ENCODE peak calls at places on chromosome 16, in five cellular contexts. One of them, this sample, is unnamed.

GRCh38 chr16:1322407-1322806 is 11.0 kb upstream of the BAIAP3 start:
- DNase-seq in H1: no peak
- DNase-seq in HepG2: no peak
- DNase-seq in GM23338: no peak
- DNase-seq in K562: no peak
- DNase-seq in this sample: no peak

GRCh38 chr16:89117239-89117974 is 23.8 kb downstream of the ACSF3 start:
- DNase-seq in K562: no peak
- DNase-seq in GM23338: no peak
- DNase-seq in H1: no peak
- DNase-seq in HepG2: no peak
- DNase-seq in this sample: no peak

GRCh38 chr16:80585764-80586163 is 45.0 kb downstream of the DYNLRB2 start:
- DNase-seq in GM23338: no peak
- DNase-seq in HepG2: no peak
- DNase-seq in H1: no peak
- DNase-seq in K562: no peak
- DNase-seq in this sample: no peak

GRCh38 chr16:8634991-8635736 is 13.7 kb downstream of the METTL22 start:
- DNase-seq in HepG2: peak; percentile 66
- DNase-seq in H1: peak; percentile 43
- DNase-seq in K562: peak; percentile 59
- DNase-seq in GM23338: peak; percentile 87
- DNase-seq in this sample: peak; percentile 78

GRCh38 chr16:70267516-70267915 is 15.8 kb upstream of the EXOSC6 start:
- DNase-seq in GM23338: peak; percentile 85
- DNase-seq in HepG2: peak; percentile 72
- DNase-seq in H1: no peak
- DNase-seq in K562: peak; percentile 43
- DNase-seq in this sample: no peak

GRCh38 chr16:22284637-22285515 is 12.3 kb upstream of the POLR3E start:
- DNase-seq in H1: no peak
- DNase-seq in K562: no peak
- DNase-seq in GM23338: no peak
- DNase-seq in HepG2: no peak
- DNase-seq in this sample: no peak

GRCh38 chr16:24634919-24635318 is 94.5 kb upstream of the TNRC6A start:
- DNase-seq in GM23338: no peak
- DNase-seq in K562: no peak
- DNase-seq in HepG2: no peak
- DNase-seq in H1: no peak
- DNase-seq in this sample: no peak

GRCh38 chr16:53673189-53673588 is 30.5 kb downstream of the RPGRIP1L start:
- DNase-seq in HepG2: no peak
- DNase-seq in H1: no peak
- DNase-seq in GM23338: no peak
- DNase-seq in K562: no peak
- DNase-seq in this sample: no peak

GRCh38 chr16:77835111-77835510 is 46.7 kb downstream of the VAT1L start:
- DNase-seq in GM23338: no peak
- DNase-seq in K562: no peak
- DNase-seq in H1: no peak
- DNase-seq in HepG2: no peak
- DNase-seq in this sample: no peak

GRCh38 chr16:59880626-59881025 is 1146.5 kb upstream of the GOT2 start:
- DNase-seq in HepG2: no peak
- DNase-seq in GM23338: no peak
- DNase-seq in K562: no peak
- DNase-seq in H1: no peak
- DNase-seq in this sample: no peak

GRCh38 chr16:21619765-21620462 is 20.5 kb downstream of the METTL9 start:
- DNase-seq in H1: no peak
- DNase-seq in GM23338: no peak
- DNase-seq in HepG2: no peak
- DNase-seq in K562: no peak
- DNase-seq in this sample: no peak

GRCh38 chr16:22694887-22695382 is 119.0 kb upstream of the HS3ST2 start:
- DNase-seq in HepG2: no peak
- DNase-seq in H1: no peak
- DNase-seq in K562: no peak
- DNase-seq in GM23338: no peak
- DNase-seq in this sample: no peak

GRCh38 chr16:81029930-81030604 is 5.6 kb upstream of the ATMIN start:
- DNase-seq in K562: no peak
- DNase-seq in H1: no peak
- DNase-seq in HepG2: no peak
- DNase-seq in GM23338: no peak
- DNase-seq in this sample: no peak

GRCh38 chr16:81542609-81543570 is 98.3 kb downstream of the CMIP start:
- DNase-seq in HepG2: peak; percentile 92
- DNase-seq in H1: no peak
- DNase-seq in GM23338: no peak
- DNase-seq in K562: no peak
- DNase-seq in this sample: no peak

GRCh38 chr16:5056347-5056746 is 9.4 kb downstream of the C16orf89 start:
- DNase-seq in H1: no peak
- DNase-seq in GM23338: peak; percentile 90
- DNase-seq in HepG2: peak; percentile 65
- DNase-seq in K562: peak; percentile 63
- DNase-seq in this sample: peak; percentile 53

GRCh38 chr16:8763083-8763482 is 34.4 kb downstream of the TMEM186 start:
- DNase-seq in GM23338: no peak
- DNase-seq in H1: no peak
- DNase-seq in K562: no peak
- DNase-seq in HepG2: no peak
- DNase-seq in this sample: no peak

GRCh38 chr16:86067516-86067915 is 168.6 kb downstream of the IRF8 start:
- DNase-seq in H1: no peak
- DNase-seq in K562: no peak
- DNase-seq in GM23338: no peak
- DNase-seq in HepG2: no peak
- DNase-seq in this sample: no peak

GRCh38 chr16:74874123-74874522 is 99.5 kb upstream of the FA2H start:
- DNase-seq in HepG2: no peak
- DNase-seq in K562: no peak
- DNase-seq in GM23338: no peak
- DNase-seq in H1: no peak
- DNase-seq in this sample: no peak

GRCh38 chr16:53207810-53208752 is 153.3 kb downstream of the CHD9 start:
- DNase-seq in HepG2: peak; percentile 72
- DNase-seq in K562: peak; percentile 63
- DNase-seq in GM23338: peak; percentile 80
- DNase-seq in H1: peak; percentile 31
- DNase-seq in this sample: no peak

GRCh38 chr16:5480796-5481195 is 383.2 kb upstream of the EEF2KMT start:
- DNase-seq in H1: no peak
- DNase-seq in HepG2: no peak
- DNase-seq in GM23338: no peak
- DNase-seq in K562: no peak
- DNase-seq in this sample: no peak

GRCh38 chr16:66359811-66360608 is 6.5 kb upstream of the CDH5 start:
- DNase-seq in HepG2: no peak
- DNase-seq in GM23338: no peak
- DNase-seq in K562: no peak
- DNase-seq in H1: no peak
- DNase-seq in this sample: no peak

GRCh38 chr16:15691046-15691445 is 41.0 kb downstream of the NDE1 start:
- DNase-seq in K562: no peak
- DNase-seq in HepG2: no peak
- DNase-seq in GM23338: no peak
- DNase-seq in H1: no peak
- DNase-seq in this sample: peak; percentile 37

GRCh38 chr16:138049-138417 is 440 bp downstream of the NPRL3 start:
- DNase-seq in K562: peak; percentile 76
- DNase-seq in H1: no peak
- DNase-seq in HepG2: no peak
- DNase-seq in GM23338: peak; percentile 58
- DNase-seq in this sample: peak; percentile 87

GRCh38 chr16:7321661-7322060 is 11.0 kb upstream of the RBFOX1 start:
- DNase-seq in K562: no peak
- DNase-seq in GM23338: no peak
- DNase-seq in H1: no peak
- DNase-seq in HepG2: no peak
- DNase-seq in this sample: no peak

GRCh38 chr16:85935391-85935956 is 36.5 kb downstream of the IRF8 start:
- DNase-seq in HepG2: no peak
- DNase-seq in K562: no peak
- DNase-seq in H1: no peak
- DNase-seq in GM23338: no peak
- DNase-seq in this sample: no peak

GRCh38 chr16:87457724-87458423 is 35.0 kb downstream of the ZCCHC14 start:
- DNase-seq in HepG2: no peak
- DNase-seq in H1: peak; percentile 39
- DNase-seq in GM23338: no peak
- DNase-seq in K562: no peak
- DNase-seq in this sample: peak; percentile 11

GRCh38 chr16:50744911-50745310 is 3.0 kb downstream of the CYLD start:
- DNase-seq in HepG2: no peak
- DNase-seq in H1: no peak
- DNase-seq in GM23338: no peak
- DNase-seq in K562: no peak
- DNase-seq in this sample: no peak
- H3K4me1 ChIP-seq in HepG2: peaks cover 19% of the 10 kb centered on the region
- H3K4me1 ChIP-seq in H1: peaks cover 5% of the 10 kb centered on the region
- H3K4me1 ChIP-seq in GM23338: peaks cover 30% of the 10 kb centered on the region
- H3K4me1 ChIP-seq in K562: peaks cover 11% of the 10 kb centered on the region
- H3K4me1 ChIP-seq in this sample: peaks cover 58% of the 10 kb centered on the region

DNA sequence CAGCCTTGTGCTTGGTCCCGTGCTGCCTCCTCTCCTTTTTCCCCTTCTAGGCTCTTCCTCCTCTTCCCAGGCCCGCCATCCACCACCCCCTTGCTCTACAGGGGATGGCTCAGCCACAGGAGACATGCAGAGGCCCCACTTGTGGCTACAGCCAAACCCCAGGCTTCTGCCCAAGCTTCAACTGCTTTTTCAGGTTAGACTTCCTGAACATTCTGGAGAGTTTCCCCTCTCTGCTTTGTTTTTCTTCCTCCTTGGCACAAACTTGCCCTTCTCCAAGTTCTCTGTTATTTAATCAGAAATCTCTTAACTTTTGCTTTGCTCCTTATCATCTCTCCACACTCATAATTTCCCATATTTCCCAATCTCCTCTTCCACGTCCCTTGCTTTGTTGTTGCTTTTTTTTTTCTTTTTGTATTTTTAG is 18.3 kb upstream of the HAS3 start:
- DNase-seq in K562: no peak
- DNase-seq in HepG2: no peak
- DNase-seq in GM23338: no peak
- DNase-seq in H1: no peak
- DNase-seq in this sample: no peak
- TF ChIP-seq POLR2AphosphoS5 in K562: no peak
- TF ChIP-seq POLR2AphosphoS5 in HepG2: no peak
- TF ChIP-seq POLR2AphosphoS5 in GM23338: no peak
- TF ChIP-seq POLR2AphosphoS5 in H1: no peak
- TF ChIP-seq POLR2AphosphoS5 in this sample: no peak

GRCh38 chr16:84535851-84536250 is 31.4 kb upstream of the MEAK7 start:
- DNase-seq in HepG2: no peak
- DNase-seq in GM23338: no peak
- DNase-seq in K562: no peak
- DNase-seq in H1: no peak
- DNase-seq in this sample: no peak

GRCh38 chr16:84532855-84533486 is 28.5 kb upstream of the MEAK7 start:
- DNase-seq in H1: no peak
- DNase-seq in HepG2: no peak
- DNase-seq in K562: peak; percentile 47
- DNase-seq in GM23338: no peak
- DNase-seq in this sample: no peak

GRCh38 chr16:84535408-84535807 is 30.9 kb upstream of the MEAK7 start:
- DNase-seq in GM23338: peak; percentile 69
- DNase-seq in K562: no peak
- DNase-seq in H1: no peak
- DNase-seq in HepG2: peak; percentile 88
- DNase-seq in this sample: no peak

GRCh38 chr16:84532299-84532724 is 27.9 kb upstream of the MEAK7 start:
- DNase-seq in HepG2: peak; percentile 56
- DNase-seq in H1: peak; percentile 87
- DNase-seq in GM23338: peak; percentile 90
- DNase-seq in K562: no peak
- DNase-seq in this sample: no peak

GRCh38 chr16:84534815-84535214 is 30.4 kb upstream of the MEAK7 start:
- DNase-seq in GM23338: no peak
- DNase-seq in H1: no peak
- DNase-seq in HepG2: no peak
- DNase-seq in K562: no peak
- DNase-seq in this sample: no peak
- H3K4me1 ChIP-seq in GM23338: peaks cover 25% of the 10 kb centered on the region
- H3K4me1 ChIP-seq in H1: peaks cover 14% of the 10 kb centered on the region
- H3K4me1 ChIP-seq in HepG2: peaks cover 24% of the 10 kb centered on the region
- H3K4me1 ChIP-seq in K562: peaks cover 27% of the 10 kb centered on the region
- H3K4me1 ChIP-seq in this sample: peaks cover 22% of the 10 kb centered on the region

GRCh38 chr16:11350531-11351335 is 5.5 kb downstream of the RMI2 start:
- DNase-seq in H1: no peak
- DNase-seq in K562: no peak
- DNase-seq in GM23338: no peak
- DNase-seq in HepG2: no peak
- DNase-seq in this sample: no peak

GRCh38 chr16:11346700-11347319 is 1.6 kb downstream of the RMI2 start:
- DNase-seq in K562: no peak
- DNase-seq in HepG2: no peak
- DNase-seq in GM23338: no peak
- DNase-seq in H1: no peak
- DNase-seq in this sample: no peak

GRCh38 chr16:11348737-11349598 is 3.7 kb downstream of the RMI2 start:
- DNase-seq in GM23338: no peak
- DNase-seq in K562: no peak
- DNase-seq in H1: no peak
- DNase-seq in HepG2: no peak
- DNase-seq in this sample: no peak

GRCh38 chr16:11347831-11348230 is 2.6 kb downstream of the RMI2 start:
- DNase-seq in HepG2: no peak
- DNase-seq in GM23338: no peak
- DNase-seq in K562: no peak
- DNase-seq in H1: no peak
- DNase-seq in this sample: no peak

DNA sequence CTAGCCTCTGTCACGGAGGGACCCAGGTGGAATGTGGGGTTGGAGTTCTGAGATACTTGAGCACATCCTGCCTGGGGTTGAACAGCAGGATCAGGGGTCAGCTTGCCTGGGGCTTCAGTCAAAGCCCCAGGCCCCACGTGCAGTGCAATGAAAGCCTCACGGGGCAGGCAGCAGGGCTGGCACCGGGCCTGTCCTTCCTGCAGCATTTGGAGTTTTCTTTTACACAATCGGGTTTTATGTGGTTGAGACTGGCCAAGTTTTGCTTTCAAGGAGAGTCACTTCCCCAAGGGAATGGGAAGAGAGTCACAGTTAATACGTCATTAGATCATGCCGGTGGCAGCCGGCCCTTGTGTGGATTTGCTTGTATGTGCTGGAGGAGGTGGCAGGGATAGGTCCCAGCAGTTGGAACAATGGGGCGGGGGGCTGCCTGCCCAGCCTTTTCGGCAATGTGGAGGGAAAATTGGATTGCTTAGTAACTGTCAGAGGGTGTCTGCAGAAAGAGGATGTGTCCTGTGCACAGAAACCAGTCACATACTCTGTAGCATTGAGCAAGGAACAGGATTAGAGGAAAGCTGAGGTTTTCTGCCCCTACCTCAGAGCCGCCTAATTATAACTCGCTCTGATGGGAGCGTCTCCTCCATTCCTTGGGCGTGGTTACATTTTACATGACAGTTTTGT is 4.5 kb downstream of the RMI2 start:
- DNase-seq in H1: no peak
- DNase-seq in GM23338: no peak
- DNase-seq in HepG2: no peak
- DNase-seq in K562: no peak
- DNase-seq in this sample: peak; percentile 74
- TF ChIP-seq POLR2AphosphoS5 in H1: no peak
- TF ChIP-seq POLR2AphosphoS5 in GM23338: no peak
- TF ChIP-seq POLR2AphosphoS5 in HepG2: no peak
- TF ChIP-seq POLR2AphosphoS5 in K562: no peak
- TF ChIP-seq POLR2AphosphoS5 in this sample: peak; percentile 68

This sample was measured in upper lobe of left lung.